ENCODE peak calls at places on chromosome 13, in five cellular contexts. N is stimulated activated CD4-positive, alpha-beta T cell treated with anti-CD3 and anti-CD28 coated beads, TNF-alpha, amount 100 ng/mL, for 4 hours; F is left lung; L is stimulated activated CD8-positive, alpha-beta memory T cell treated with anti-CD3 and anti-CD28 coated beads, Interleukin-7, amount 100 ng/mL, for 1 hour; Q is GM23338. Y is an unnamed sample.
A peak's percentile ranks its signal among the peaks of the same experiment; 100 is the strongest.

GRCh38 chr13:100100115-100100879 is 11.4 kb downstream of the PCCA start:
- DNase-seq in Q (no peak), N (no peak), L (no peak), F (no peak), Y (no peak)

GRCh38 chr13:99323488-99323887 is 16.3 kb upstream of the GPR183 start:
- DNase-seq in Q (no peak), N (no peak), F (no peak), L (no peak), Y (no peak)

GRCh38 chr13:27076411-27076810 is 95.2 kb downstream of the USP12 start:
- DNase-seq in L (no peak), F (no peak), Q (no peak), N (no peak), Y (no peak)

GRCh38 chr13:109315481-109315880 is 470.9 kb downstream of the IRS2 start:
- DNase-seq in F (no peak), N (no peak), Q (no peak), L (no peak), Y (no peak)

GRCh38 chr13:30477346-30478235 is 11.9 kb upstream of the HMGB1 start:
- DNase-seq in N (no peak), F (no peak), L (no peak), Q (peak; percentile 79), Y (no peak)

GRCh38 chr13:59547950-59548349 is 615.8 kb downstream of the DIAPH3 start:
- DNase-seq in F (no peak), N (no peak), L (no peak), Q (no peak), Y (no peak)

GRCh38 chr13:35966024-35966423 is 165.2 kb downstream of the DCLK1 start:
- DNase-seq in N (no peak), F (no peak), Q (no peak), L (no peak), Y (no peak)

GRCh38 chr13:114068723-114069322 is 63.6 kb downstream of the RASA3 start:
- DNase-seq in L (no peak), Q (no peak), F (peak; percentile 82), N (no peak), Y (no peak)

Y was measured in activated T-helper 9 cell treated with anti-CD3 and anti-CD28 coated beads, Interleukin-2, amount 50 U/mL, for 16 hours.